ENCODE peak calls at places on chromosomes 5 and 9, in seven cellular contexts. X is HCT116, A is K562, K is SK-N-SH, T is Panc1, Y is H1, G is GM12878. H is an unnamed sample.

GRCh38 chr5:154077692-154078091 is 38.9 kb downstream of the MFAP3 start:
- DNase-seq in G (no peak), A (no peak), X (no peak), T (no peak), Y (no peak), K (no peak), H (no peak)

GRCh38 chr9:116491659-116492058 is 195.4 kb upstream of the TRIM32 start:
- DNase-seq in K (no peak), T (no peak), X (no peak), Y (no peak), A (no peak), G (no peak), H (no peak)

GRCh38 chr5:170273968-170274710 is 23.4 kb downstream of the LCP2 start:
- DNase-seq in K (peak; percentile 42), A (peak; percentile 67), Y (peak; percentile 38), X (peak; percentile 13), T (no peak), G (no peak), H (no peak)

GRCh38 chr9:129596541-129597328 is 24.2 kb downstream of the C9orf50 start:
- DNase-seq in X (peak; percentile 88), K (peak; percentile 79), A (no peak), G (no peak), Y (no peak), T (no peak), H (peak; percentile 82)

GRCh38 chr9:130423272-130423671 is 21.5 kb upstream of the ASS1 start:
- DNase-seq in Y (no peak), G (no peak), A (no peak), T (no peak), X (no peak), K (peak; percentile 88), H (no peak)

GRCh38 chr5:132965120-132965519 is 1.7 kb upstream of the AFF4 start:
- DNase-seq in Y (no peak), A (no peak), X (no peak), K (no peak), T (no peak), G (no peak), H (no peak)

GRCh38 chr5:118984602-118985001 is 3.7 kb downstream of the DTWD2 start:
- DNase-seq in A (no peak), G (no peak), X (no peak), Y (no peak), K (no peak), T (no peak), H (no peak)

GRCh38 chr5:123696948-123697347 is 185.0 kb downstream of the CSNK1G3 start:
- DNase-seq in K (no peak), X (no peak), A (no peak), Y (no peak), G (no peak), T (no peak), H (no peak)

GRCh38 chr5:35438786-35439185 is 178.9 kb upstream of the SPEF2 start:
- DNase-seq in T (no peak), Y (no peak), G (no peak), X (no peak), K (no peak), A (no peak), H (no peak)

GRCh38 chr9:129567842-129568559 is 52.9 kb downstream of the C9orf50 start:
- DNase-seq in T (no peak), X (peak; percentile 73), Y (no peak), G (no peak), A (peak; percentile 76), K (no peak), H (peak; percentile 75)

GRCh38 chr9:36426945-36427344 is 26.9 kb upstream of the RNF38 start:
- DNase-seq in G (no peak), A (peak; percentile 20), Y (no peak), X (no peak), T (no peak), K (no peak), H (no peak)

GRCh38 chr5:143564417-143564816 is 160.9 kb upstream of the NR3C1 start:
- DNase-seq in K (no peak), G (peak; percentile 58), T (no peak), A (no peak), X (no peak), Y (no peak), H (no peak)

GRCh38 chr5:90889325-90889600 is 330.7 kb downstream of the ADGRV1 start:
- DNase-seq in Y (no peak), G (no peak), X (no peak), T (no peak), A (no peak), K (no peak), H (no peak)

GRCh38 chr9:132769895-132770774 is 99.9 kb downstream of the GTF3C4 start:
- DNase-seq in Y (peak; percentile 17), A (no peak), G (peak; percentile 12), T (no peak), K (no peak), X (no peak), H (peak; percentile 14)

GRCh38 chr9:93541581-93542349 is 34.6 kb upstream of the PHF2 start:
- DNase-seq in K (peak; percentile 58), A (no peak), Y (no peak), X (no peak), G (no peak), T (no peak), H (no peak)

GRCh38 chr9:97041898-97042297 is 3.0 kb upstream of the CTSV start:
- DNase-seq in A (no peak), T (no peak), Y (no peak), X (no peak), K (no peak), G (no peak), H (no peak)

GRCh38 chr5:174082286-174082685 is 36.8 kb downstream of the NSG2 start:
- DNase-seq in A (no peak), Y (no peak), G (no peak), K (no peak), T (no peak), X (no peak), H (no peak)

GRCh38 chr9:10007356-10007755 is 605.4 kb downstream of the PTPRD start:
- DNase-seq in G (no peak), A (no peak), Y (no peak), X (no peak), T (no peak), K (peak; percentile 8), H (no peak)

GRCh38 chr9:122122903-122123632 is 30.0 kb upstream of the TTLL11 start:
- DNase-seq in A (peak; percentile 84), G (no peak), Y (no peak), K (peak; percentile 88), T (peak; percentile 43), X (peak; percentile 59), H (peak; percentile 41)

GRCh38 chr9:126915281-126915816 is 767 bp downstream of the RALGPS1 start:
- DNase-seq in A (peak; percentile 9), K (no peak), Y (no peak), X (peak; percentile 19), T (no peak), G (no peak), H (no peak)

DNA sequence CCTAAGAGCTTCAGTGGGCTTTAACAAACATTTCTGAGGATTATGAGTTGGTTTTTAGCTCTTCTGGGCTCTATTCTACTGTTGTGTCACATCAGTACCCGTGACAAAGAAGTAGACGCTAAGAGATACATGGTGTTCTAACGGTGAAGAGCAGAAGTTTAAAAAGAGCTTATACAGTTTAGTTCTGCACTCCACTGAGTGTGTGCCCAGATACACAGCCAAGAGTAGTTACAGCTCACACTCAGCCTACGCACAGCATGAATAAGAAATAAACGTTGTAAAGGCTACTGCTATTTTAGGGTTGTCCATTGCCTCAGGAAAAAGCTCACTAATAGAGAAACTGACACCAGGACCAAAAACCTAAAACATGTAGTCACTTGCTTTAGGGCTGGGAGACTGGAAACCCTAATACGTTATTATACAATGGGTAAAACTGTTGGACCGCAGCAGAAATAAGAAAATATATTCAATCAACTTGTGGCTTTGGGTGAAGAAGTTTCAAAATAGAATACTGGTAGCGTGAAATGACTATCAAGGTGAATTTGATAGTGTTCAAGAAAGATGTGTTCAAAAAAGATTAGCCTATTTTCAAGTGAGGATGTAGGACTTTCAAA is 34.7 kb downstream of the PSIP1 start:
- DNase-seq in T (no peak), G (peak; percentile 20), K (no peak), A (no peak), X (no peak), Y (no peak), H (no peak)
- TF ChIP-seq SIN3A in T (no peak), G (no peak), K (no peak), A (no peak), X (no peak), Y (no peak), H (no peak)

DNA sequence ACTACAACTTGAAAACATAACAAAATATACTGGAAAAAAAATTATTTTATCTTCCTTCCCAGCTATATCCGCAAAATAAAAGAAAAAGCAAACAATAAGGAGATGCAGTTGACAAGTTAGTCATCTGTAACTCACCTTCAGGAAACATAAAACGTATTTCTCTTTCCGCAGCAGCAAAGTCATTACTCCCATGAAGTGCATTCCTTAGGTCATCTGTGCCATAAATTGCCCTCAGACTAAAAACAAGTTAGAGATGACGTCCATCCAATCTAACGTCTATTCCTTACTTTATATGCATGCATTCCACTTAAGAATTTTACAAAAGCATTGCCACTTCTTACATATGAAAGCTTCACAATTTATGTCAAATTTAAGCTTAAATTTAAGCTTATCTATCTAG is 10.9 kb downstream of the NME5 start:
- DNase-seq in Y (no peak), A (no peak), X (no peak), K (no peak), T (no peak), G (no peak), H (no peak)
- TF ChIP-seq SIN3A in Y (no peak), A (no peak), X (no peak), K (no peak), T (no peak), G (no peak), H (no peak)

DNA sequence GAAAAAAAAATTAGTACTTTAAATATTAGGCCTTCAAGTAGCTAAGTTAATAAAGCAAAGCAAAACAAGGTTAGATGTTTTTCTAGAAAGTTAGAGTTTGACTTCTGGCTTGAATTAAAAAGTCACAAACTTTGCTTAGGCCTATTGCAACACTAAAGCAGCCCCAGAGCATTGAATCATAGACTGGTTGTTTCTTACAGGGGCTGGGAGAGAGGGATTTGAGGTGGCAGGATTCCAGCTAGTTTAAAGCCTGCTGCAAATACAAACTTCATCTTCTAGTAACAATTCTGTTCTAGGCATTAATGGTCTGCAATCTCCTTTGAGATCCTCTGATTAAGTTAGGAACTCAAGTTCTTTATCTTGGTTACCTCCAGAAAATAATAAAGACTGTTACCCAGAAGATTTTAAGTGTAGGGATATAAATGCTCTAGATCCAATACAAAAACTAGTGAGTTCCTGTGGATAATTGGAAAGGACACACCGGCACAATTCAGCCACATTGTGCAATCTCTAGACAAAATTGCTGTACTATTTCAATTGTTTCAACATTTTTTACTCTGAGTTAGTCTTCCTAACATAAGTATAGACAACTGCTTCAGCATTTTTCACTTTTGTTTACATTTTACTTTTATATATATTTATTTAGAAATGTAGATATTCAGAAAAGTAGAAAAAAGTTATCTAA is 12.6 kb downstream of the OR13C5 start:
- DNase-seq in A (no peak), Y (no peak), X (no peak), G (no peak), T (no peak), K (no peak), H (no peak)
- TF ChIP-seq SIN3A in A (no peak), Y (no peak), X (no peak), G (no peak), T (no peak), K (no peak), H (no peak)

DNA sequence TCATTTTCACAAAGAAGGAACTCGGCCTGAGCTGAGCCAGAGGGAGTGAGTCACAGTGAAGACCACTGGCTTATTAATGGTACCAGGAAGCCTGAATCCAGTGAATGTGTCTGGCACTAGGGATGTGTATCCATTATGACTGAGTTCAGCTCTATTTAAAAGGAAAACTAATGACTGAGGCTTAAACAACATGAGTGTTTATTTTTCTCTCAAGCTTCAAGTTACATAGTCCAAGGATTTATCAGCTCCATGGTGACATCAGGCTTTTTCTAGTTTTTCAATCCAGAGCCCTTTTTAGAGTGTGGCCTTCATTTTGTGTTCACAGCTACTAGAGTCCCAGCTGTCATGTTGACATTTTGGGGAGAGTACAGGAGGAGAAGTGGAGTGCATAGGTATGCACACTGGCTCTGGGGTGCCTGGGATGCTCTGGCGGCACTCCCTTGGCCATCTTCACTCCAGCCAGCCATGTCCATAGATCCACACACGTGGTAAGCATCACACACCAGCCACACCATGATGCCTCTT is 159.5 kb upstream of the ERCC6L2 start:
- DNase-seq in A (no peak), T (no peak), X (no peak), K (no peak), Y (no peak), G (no peak), H (no peak)
- TF ChIP-seq SIN3A in A (no peak), T (no peak), X (no peak), K (no peak), Y (no peak), G (no peak), H (no peak)

H was measured in HepG2.